ENCODE peak calls at places on chromosomes 4 and X, in six cellular contexts. One of them, this sample, is unnamed.

GRCh38 chrX:56783450-56783831 is 54.4 kb downstream of the NBDY start:
- DNase-seq in H1: no peak
- DNase-seq in mesenchymal stem cell: no peak
- DNase-seq in neuronal stem cell: no peak
- DNase-seq in IMR-90: peak; percentile 65
- DNase-seq in trophoblast cell: peak; percentile 66
- DNase-seq in this sample: peak; percentile 43

GRCh38 chr4:61923179-61923578 is 723.1 kb downstream of the ADGRL3 start:
- DNase-seq in trophoblast cell: no peak
- DNase-seq in mesenchymal stem cell: no peak
- DNase-seq in IMR-90: no peak
- DNase-seq in H1: no peak
- DNase-seq in neuronal stem cell: no peak
- DNase-seq in this sample: no peak

GRCh38 chrX:153580700-153581386 is 18.1 kb downstream of the CCNQ start:
- DNase-seq in neuronal stem cell: no peak
- DNase-seq in trophoblast cell: no peak
- DNase-seq in H1: peak; percentile 76
- DNase-seq in mesenchymal stem cell: no peak
- DNase-seq in IMR-90: no peak
- DNase-seq in this sample: peak; percentile 61

GRCh38 chr4:13368262-13368661 is 115.9 kb downstream of the RAB28 start:
- DNase-seq in IMR-90: peak; percentile 12
- DNase-seq in trophoblast cell: no peak
- DNase-seq in H1: no peak
- DNase-seq in mesenchymal stem cell: no peak
- DNase-seq in neuronal stem cell: no peak
- DNase-seq in this sample: no peak

GRCh38 chr4:48190839-48191238 is 56.8 kb upstream of the TXK start:
- DNase-seq in neuronal stem cell: no peak
- DNase-seq in trophoblast cell: no peak
- DNase-seq in H1: no peak
- DNase-seq in IMR-90: no peak
- DNase-seq in mesenchymal stem cell: no peak
- DNase-seq in this sample: no peak

GRCh38 chr4:86834901-86835300 is 14.3 kb downstream of the SLC10A6 start:
- DNase-seq in neuronal stem cell: no peak
- DNase-seq in mesenchymal stem cell: peak; percentile 89
- DNase-seq in IMR-90: peak; percentile 89
- DNase-seq in H1: no peak
- DNase-seq in trophoblast cell: no peak
- DNase-seq in this sample: no peak

GRCh38 chr4:95694411-95694810 is 145.5 kb upstream of the PDHA2 start:
- DNase-seq in mesenchymal stem cell: no peak
- DNase-seq in H1: no peak
- DNase-seq in neuronal stem cell: no peak
- DNase-seq in IMR-90: no peak
- DNase-seq in trophoblast cell: no peak
- DNase-seq in this sample: no peak

GRCh38 chrX:45824471-45824870 is 623.8 kb upstream of the DIPK2B start:
- DNase-seq in trophoblast cell: peak; percentile 73
- DNase-seq in neuronal stem cell: no peak
- DNase-seq in IMR-90: peak; percentile 96
- DNase-seq in mesenchymal stem cell: peak; percentile 91
- DNase-seq in H1: no peak
- DNase-seq in this sample: no peak

GRCh38 chr4:182897601-182898478 is 19.3 kb downstream of the DCTD start:
- DNase-seq in H1: peak; percentile 45
- DNase-seq in IMR-90: no peak
- DNase-seq in trophoblast cell: no peak
- DNase-seq in neuronal stem cell: no peak
- DNase-seq in mesenchymal stem cell: no peak
- DNase-seq in this sample: no peak

GRCh38 chrX:119391279-119391678 is 7.9 kb upstream of the SLC25A43 start:
- DNase-seq in IMR-90: peak; percentile 25
- DNase-seq in H1: no peak
- DNase-seq in mesenchymal stem cell: peak; percentile 28
- DNase-seq in neuronal stem cell: no peak
- DNase-seq in trophoblast cell: no peak
- DNase-seq in this sample: no peak

GRCh38 chr4:35300996-35301774 is 943.1 kb downstream of the ARAP2 start:
- DNase-seq in neuronal stem cell: peak; percentile 71
- DNase-seq in H1: peak; percentile 59
- DNase-seq in trophoblast cell: no peak
- DNase-seq in mesenchymal stem cell: no peak
- DNase-seq in IMR-90: no peak
- DNase-seq in this sample: peak; percentile 65

GRCh38 chrX:40508560-40508959 is 72.2 kb upstream of the ATP6AP2 start:
- DNase-seq in IMR-90: no peak
- DNase-seq in mesenchymal stem cell: peak; percentile 9
- DNase-seq in H1: no peak
- DNase-seq in trophoblast cell: no peak
- DNase-seq in neuronal stem cell: no peak
- DNase-seq in this sample: no peak

GRCh38 chr4:13704761-13705160 is 77.2 kb upstream of the BOD1L1 start:
- DNase-seq in trophoblast cell: no peak
- DNase-seq in IMR-90: no peak
- DNase-seq in mesenchymal stem cell: no peak
- DNase-seq in neuronal stem cell: no peak
- DNase-seq in H1: no peak
- DNase-seq in this sample: no peak

DNA sequence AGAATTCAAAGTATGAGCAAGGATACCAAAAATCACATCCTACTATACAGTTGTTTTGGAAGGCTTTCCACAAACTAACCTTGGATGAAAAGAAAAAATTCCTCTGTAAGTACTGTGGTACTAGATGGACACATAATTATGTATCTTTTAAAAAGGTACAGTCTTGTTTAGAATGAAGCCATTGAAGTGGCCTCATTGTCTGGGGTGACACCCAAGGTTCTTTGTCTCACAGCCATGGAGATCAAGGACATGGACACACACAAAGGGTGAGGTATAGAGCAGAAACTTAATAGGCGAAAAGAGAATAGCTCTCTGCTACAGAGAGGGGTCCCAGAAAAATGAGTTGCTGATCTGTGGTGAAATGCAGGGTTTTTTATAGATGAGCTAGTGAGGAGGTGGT is 16.8 kb upstream of the HERC5 start:
- DNase-seq in neuronal stem cell: no peak
- DNase-seq in mesenchymal stem cell: no peak
- DNase-seq in IMR-90: no peak
- DNase-seq in H1: no peak
- DNase-seq in trophoblast cell: no peak
- DNase-seq in this sample: no peak
- H4K91ac ChIP-seq in neuronal stem cell: no peak overlapping the region
- H4K91ac ChIP-seq in mesenchymal stem cell: no peak overlapping the region
- H4K91ac ChIP-seq in IMR-90: no peak overlapping the region
- H4K91ac ChIP-seq in H1: no peak overlapping the region
- H4K91ac ChIP-seq in trophoblast cell: peak overlapping the region; percentile 28
- H4K91ac ChIP-seq in this sample: no peak overlapping the region

GRCh38 chr4:92968996-92969395 is 665.2 kb downstream of the GRID2 start:
- DNase-seq in neuronal stem cell: no peak
- DNase-seq in IMR-90: no peak
- DNase-seq in trophoblast cell: no peak
- DNase-seq in H1: no peak
- DNase-seq in mesenchymal stem cell: no peak
- DNase-seq in this sample: no peak

GRCh38 chr4:92968556-92968955 is 664.8 kb downstream of the GRID2 start:
- DNase-seq in H1: no peak
- DNase-seq in neuronal stem cell: no peak
- DNase-seq in IMR-90: no peak
- DNase-seq in mesenchymal stem cell: no peak
- DNase-seq in trophoblast cell: no peak
- DNase-seq in this sample: no peak

DNA sequence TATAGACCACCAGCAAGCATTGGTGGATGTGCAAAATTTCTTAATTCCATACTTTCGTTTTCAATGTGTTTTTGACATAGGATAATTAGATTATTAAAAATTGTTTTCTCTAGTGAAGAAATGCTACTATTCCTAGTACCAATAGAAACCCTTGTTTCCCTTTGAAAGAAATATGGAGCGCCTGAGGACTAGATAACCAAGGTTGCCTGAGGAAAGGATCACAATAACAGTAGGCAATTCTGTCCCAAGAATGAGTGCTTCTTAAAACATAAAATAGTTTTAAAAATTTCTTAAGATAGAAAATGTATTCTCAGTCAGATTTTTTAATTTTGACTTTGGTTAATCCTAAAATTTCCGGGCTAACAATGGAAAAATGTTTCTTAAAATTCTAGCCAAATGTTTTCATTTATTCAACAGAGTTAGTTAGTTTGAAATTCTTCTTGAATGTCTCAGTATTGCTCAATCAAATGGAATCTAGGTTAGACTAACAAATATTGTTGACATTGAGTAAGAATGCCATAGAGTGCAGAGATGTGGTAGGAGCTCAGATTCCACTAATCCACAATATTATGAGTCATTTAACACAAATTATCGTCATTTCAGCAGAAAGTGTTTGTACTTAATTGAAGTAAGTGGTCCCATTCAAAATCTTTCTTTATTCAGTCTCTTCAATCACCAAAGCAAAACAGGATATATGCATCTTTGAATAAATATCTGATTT is 666.0 kb downstream of the GRID2 start:
- DNase-seq in H1: no peak
- DNase-seq in mesenchymal stem cell: peak; percentile 89
- DNase-seq in trophoblast cell: peak; percentile 49
- DNase-seq in IMR-90: peak; percentile 94
- DNase-seq in neuronal stem cell: no peak
- DNase-seq in this sample: no peak
- H3K4ac ChIP-seq in H1: no peak overlapping the region
- H3K4ac ChIP-seq in mesenchymal stem cell: no peak overlapping the region
- H3K4ac ChIP-seq in trophoblast cell: no peak overlapping the region
- H3K4ac ChIP-seq in IMR-90: peak overlapping the region; percentile 22
- H3K4ac ChIP-seq in neuronal stem cell: no peak overlapping the region
- H3K4ac ChIP-seq in this sample: no peak overlapping the region

GRCh38 chr4:165628572-165628971 is 244.5 kb upstream of the TLL1 start:
- DNase-seq in trophoblast cell: no peak
- DNase-seq in H1: no peak
- DNase-seq in neuronal stem cell: no peak
- DNase-seq in IMR-90: no peak
- DNase-seq in mesenchymal stem cell: no peak
- DNase-seq in this sample: no peak

GRCh38 chr4:165634766-165635165 is 238.3 kb upstream of the TLL1 start:
- DNase-seq in neuronal stem cell: no peak
- DNase-seq in IMR-90: no peak
- DNase-seq in trophoblast cell: no peak
- DNase-seq in mesenchymal stem cell: no peak
- DNase-seq in H1: no peak
- DNase-seq in this sample: no peak

GRCh38 chr4:165631208-165631894 is 241.7 kb upstream of the TLL1 start:
- DNase-seq in trophoblast cell: no peak
- DNase-seq in mesenchymal stem cell: no peak
- DNase-seq in neuronal stem cell: no peak
- DNase-seq in H1: no peak
- DNase-seq in IMR-90: no peak
- DNase-seq in this sample: no peak

GRCh38 chr4:165630671-165631070 is 242.4 kb upstream of the TLL1 start:
- DNase-seq in trophoblast cell: no peak
- DNase-seq in H1: no peak
- DNase-seq in neuronal stem cell: no peak
- DNase-seq in IMR-90: no peak
- DNase-seq in mesenchymal stem cell: no peak
- DNase-seq in this sample: no peak

DNA sequence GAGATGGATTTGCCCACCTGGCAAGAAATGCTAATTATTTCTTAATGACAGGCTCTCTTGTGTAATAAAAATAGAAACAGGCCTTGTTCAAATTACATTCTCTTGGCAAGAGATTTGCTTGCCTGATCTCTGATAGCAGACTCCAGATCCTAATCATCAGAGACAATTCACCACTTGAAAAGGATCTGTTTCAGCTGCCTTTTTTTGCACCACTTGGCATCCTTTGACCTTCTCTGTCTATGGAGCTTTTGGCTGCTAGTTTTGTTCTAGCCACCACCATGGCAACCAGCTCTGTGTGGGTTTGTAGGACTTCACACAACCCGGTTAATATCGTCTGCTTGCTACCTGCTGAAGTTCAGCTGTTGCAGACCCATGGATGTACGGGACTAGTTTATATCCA is 241.1 kb upstream of the TLL1 start:
- DNase-seq in H1: no peak
- DNase-seq in trophoblast cell: no peak
- DNase-seq in IMR-90: no peak
- DNase-seq in neuronal stem cell: no peak
- DNase-seq in mesenchymal stem cell: no peak
- DNase-seq in this sample: no peak
- H4K91ac ChIP-seq in H1: no peak overlapping the region
- H4K91ac ChIP-seq in trophoblast cell: no peak overlapping the region
- H4K91ac ChIP-seq in IMR-90: no peak overlapping the region
- H4K91ac ChIP-seq in neuronal stem cell: no peak overlapping the region
- H4K91ac ChIP-seq in mesenchymal stem cell: no peak overlapping the region
- H4K91ac ChIP-seq in this sample: no peak overlapping the region

GRCh38 chrX:10010686-10011085 is 43.5 kb downstream of the CLDN34 start:
- DNase-seq in trophoblast cell: no peak
- DNase-seq in IMR-90: peak; percentile 70
- DNase-seq in mesenchymal stem cell: peak; percentile 76
- DNase-seq in neuronal stem cell: no peak
- DNase-seq in H1: no peak
- DNase-seq in this sample: no peak

GRCh38 chrX:10008483-10009056 is 41.4 kb downstream of the CLDN34 start:
- DNase-seq in neuronal stem cell: no peak
- DNase-seq in H1: no peak
- DNase-seq in IMR-90: peak; percentile 47
- DNase-seq in mesenchymal stem cell: peak; percentile 31
- DNase-seq in trophoblast cell: no peak
- DNase-seq in this sample: no peak

GRCh38 chrX:10011991-10012390 is 44.8 kb downstream of the CLDN34 start:
- DNase-seq in neuronal stem cell: no peak
- DNase-seq in mesenchymal stem cell: peak; percentile 37
- DNase-seq in trophoblast cell: no peak
- DNase-seq in H1: no peak
- DNase-seq in IMR-90: no peak
- DNase-seq in this sample: peak; percentile 44

GRCh38 chrX:10012776-10013175 is 45.6 kb downstream of the CLDN34 start:
- DNase-seq in mesenchymal stem cell: no peak
- DNase-seq in IMR-90: no peak
- DNase-seq in H1: no peak
- DNase-seq in trophoblast cell: no peak
- DNase-seq in neuronal stem cell: no peak
- DNase-seq in this sample: no peak

DNA sequence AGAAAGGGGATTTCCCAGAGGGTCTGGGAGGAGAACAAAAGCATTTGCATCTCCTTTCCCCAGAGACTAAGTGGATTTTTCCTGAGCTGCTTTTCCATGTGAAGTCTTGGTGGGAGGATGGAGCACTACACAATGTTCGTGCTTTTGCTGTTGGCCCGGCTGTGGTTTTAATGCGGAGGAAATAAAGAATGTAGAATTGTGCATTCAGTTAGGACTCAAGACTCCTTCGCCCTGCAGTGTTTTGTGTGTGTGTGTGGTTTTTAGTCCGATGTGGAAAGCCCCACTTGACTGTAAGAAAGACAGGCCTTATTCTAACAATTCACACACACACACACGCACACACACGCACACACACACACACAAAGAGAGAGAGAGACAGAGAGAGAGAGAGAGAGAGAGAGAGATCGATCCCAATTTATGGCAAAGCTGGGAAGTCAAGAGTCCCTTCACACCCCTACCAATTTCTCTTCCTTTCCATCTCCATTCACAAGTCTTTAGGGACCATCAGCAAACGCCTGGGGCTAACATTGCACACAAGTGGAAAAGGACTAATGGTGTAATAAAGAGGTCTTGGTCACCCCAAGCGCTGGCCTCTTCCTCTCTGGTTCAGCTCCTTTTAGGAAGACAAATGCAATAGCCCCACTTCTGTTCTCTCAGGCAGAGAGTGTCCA is 44.2 kb downstream of the CLDN34 start:
- DNase-seq in trophoblast cell: no peak
- DNase-seq in IMR-90: peak; percentile 29
- DNase-seq in mesenchymal stem cell: peak; percentile 73
- DNase-seq in neuronal stem cell: no peak
- DNase-seq in H1: no peak
- DNase-seq in this sample: no peak
- H3K4ac ChIP-seq in trophoblast cell: no peak overlapping the region
- H3K4ac ChIP-seq in IMR-90: peak overlapping the region; percentile 49
- H3K4ac ChIP-seq in mesenchymal stem cell: no peak overlapping the region
- H3K4ac ChIP-seq in neuronal stem cell: no peak overlapping the region
- H3K4ac ChIP-seq in H1: no peak overlapping the region
- H3K4ac ChIP-seq in this sample: no peak overlapping the region